ENCODE peak calls at places on chromosome 17, in five cellular contexts. One of them, this sample, is unnamed.

GRCh38 chr17:78422872-78423588 is 44.6 kb downstream of the PGS1 start:
- DNase-seq in pancreas: no peak
- DNase-seq in GM04503: no peak
- DNase-seq in iPS-NIHi11: no peak
- DNase-seq in heart right ventricle: no peak
- DNase-seq in this sample: no peak

GRCh38 chr17:6040473-6040872 is 29.7 kb upstream of the WSCD1 start:
- DNase-seq in heart right ventricle: no peak
- DNase-seq in GM04503: no peak
- DNase-seq in pancreas: no peak
- DNase-seq in iPS-NIHi11: no peak
- DNase-seq in this sample: no peak

GRCh38 chr17:32546031-32546444 is 59.2 kb downstream of the CDK5R1 start:
- DNase-seq in heart right ventricle: no peak
- DNase-seq in pancreas: no peak
- DNase-seq in GM04503: no peak
- DNase-seq in iPS-NIHi11: peak; percentile 72
- DNase-seq in this sample: no peak

GRCh38 chr17:35240861-35241260 is 2.0 kb upstream of the SLFN5 start:
- DNase-seq in pancreas: no peak
- DNase-seq in GM04503: no peak
- DNase-seq in heart right ventricle: no peak
- DNase-seq in iPS-NIHi11: no peak
- DNase-seq in this sample: no peak

GRCh38 chr17:16158721-16159120 is 56.6 kb downstream of the NCOR1 start:
- DNase-seq in pancreas: no peak
- DNase-seq in heart right ventricle: no peak
- DNase-seq in GM04503: no peak
- DNase-seq in iPS-NIHi11: no peak
- DNase-seq in this sample: no peak

GRCh38 chr17:39400547-39401411 is 647 bp downstream of the FBXL20 start:
- DNase-seq in heart right ventricle: peak; percentile 30
- DNase-seq in GM04503: no peak
- DNase-seq in pancreas: no peak
- DNase-seq in iPS-NIHi11: no peak
- DNase-seq in this sample: no peak

GRCh38 chr17:16488572-16488997 is 3.4 kb downstream of the LRRC75A start:
- DNase-seq in iPS-NIHi11: no peak
- DNase-seq in pancreas: peak; percentile 48
- DNase-seq in GM04503: no peak
- DNase-seq in heart right ventricle: no peak
- DNase-seq in this sample: no peak

GRCh38 chr17:83073389-83074063 is 5.9 kb upstream of the METRNL start:
- DNase-seq in heart right ventricle: no peak
- DNase-seq in GM04503: no peak
- DNase-seq in pancreas: peak; percentile 44
- DNase-seq in iPS-NIHi11: no peak
- DNase-seq in this sample: peak; percentile 59

GRCh38 chr17:50557265-50558029 is 3.1 kb upstream of the CACNA1G start:
- DNase-seq in iPS-NIHi11: no peak
- DNase-seq in pancreas: no peak
- DNase-seq in GM04503: no peak
- DNase-seq in heart right ventricle: no peak
- DNase-seq in this sample: no peak

GRCh38 chr17:72588961-72589360 is 468.1 kb downstream of the SOX9 start:
- DNase-seq in iPS-NIHi11: peak; percentile 53
- DNase-seq in heart right ventricle: no peak
- DNase-seq in GM04503: no peak
- DNase-seq in pancreas: peak; percentile 80
- DNase-seq in this sample: peak; percentile 23

GRCh38 chr17:61551255-61551742 is 39.7 kb downstream of the NACA2 start:
- DNase-seq in iPS-NIHi11: peak; percentile 54
- DNase-seq in GM04503: peak; percentile 8
- DNase-seq in pancreas: no peak
- DNase-seq in heart right ventricle: no peak
- DNase-seq in this sample: peak; percentile 57

GRCh38 chr17:41651625-41652460 is 27.5 kb upstream of the KRT17 start:
- DNase-seq in heart right ventricle: no peak
- DNase-seq in iPS-NIHi11: no peak
- DNase-seq in GM04503: no peak
- DNase-seq in pancreas: peak; percentile 80
- DNase-seq in this sample: no peak

GRCh38 chr17:79080761-79081290 is 6.2 kb downstream of the ENGASE start:
- DNase-seq in pancreas: no peak
- DNase-seq in GM04503: no peak
- DNase-seq in iPS-NIHi11: no peak
- DNase-seq in heart right ventricle: no peak
- DNase-seq in this sample: no peak

GRCh38 chr17:17156511-17156910 is 49.6 kb downstream of the PLD6 start:
- DNase-seq in iPS-NIHi11: no peak
- DNase-seq in GM04503: no peak
- DNase-seq in heart right ventricle: no peak
- DNase-seq in pancreas: no peak
- DNase-seq in this sample: peak; percentile 82

GRCh38 chr17:78391843-78392242 is 13.4 kb downstream of the PGS1 start:
- DNase-seq in pancreas: no peak
- DNase-seq in iPS-NIHi11: no peak
- DNase-seq in heart right ventricle: no peak
- DNase-seq in GM04503: no peak
- DNase-seq in this sample: peak; percentile 54

GRCh38 chr17:28327709-28328108 is 7.6 kb downstream of the IFT20 start:
- DNase-seq in iPS-NIHi11: no peak
- DNase-seq in GM04503: no peak
- DNase-seq in pancreas: no peak
- DNase-seq in heart right ventricle: no peak
- DNase-seq in this sample: peak; percentile 54

GRCh38 chr17:77779711-77780539 is 178.6 kb upstream of the TNRC6C start:
- DNase-seq in pancreas: peak; percentile 51
- DNase-seq in GM04503: no peak
- DNase-seq in heart right ventricle: peak; percentile 59
- DNase-seq in iPS-NIHi11: no peak
- DNase-seq in this sample: no peak

GRCh38 chr17:51050291-51051033 is 70.2 kb downstream of the SPAG9 start:
- DNase-seq in heart right ventricle: no peak
- DNase-seq in GM04503: no peak
- DNase-seq in iPS-NIHi11: no peak
- DNase-seq in pancreas: no peak
- DNase-seq in this sample: no peak

GRCh38 chr17:32673964-32674363 is 187.2 kb downstream of the CDK5R1 start:
- DNase-seq in GM04503: no peak
- DNase-seq in heart right ventricle: no peak
- DNase-seq in pancreas: no peak
- DNase-seq in iPS-NIHi11: no peak
- DNase-seq in this sample: no peak

GRCh38 chr17:348692-349425 is 3.7 kb downstream of the RPH3AL start:
- DNase-seq in pancreas: peak; percentile 80
- DNase-seq in iPS-NIHi11: no peak
- DNase-seq in GM04503: no peak
- DNase-seq in heart right ventricle: no peak
- DNase-seq in this sample: peak; percentile 13

GRCh38 chr17:67056746-67057490 is 12.6 kb downstream of the CACNG1 start:
- DNase-seq in heart right ventricle: no peak
- DNase-seq in GM04503: no peak
- DNase-seq in iPS-NIHi11: no peak
- DNase-seq in pancreas: no peak
- DNase-seq in this sample: no peak

GRCh38 chr17:35051579-35052239 is 11.8 kb downstream of the RFFL start:
- DNase-seq in iPS-NIHi11: no peak
- DNase-seq in GM04503: peak; percentile 9
- DNase-seq in heart right ventricle: no peak
- DNase-seq in pancreas: no peak
- DNase-seq in this sample: peak; percentile 20

GRCh38 chr17:10754109-10754508 is 24.3 kb upstream of the TMEM220 start:
- DNase-seq in pancreas: peak; percentile 59
- DNase-seq in heart right ventricle: peak; percentile 32
- DNase-seq in GM04503: no peak
- DNase-seq in iPS-NIHi11: peak; percentile 73
- DNase-seq in this sample: peak; percentile 41

GRCh38 chr17:55152236-55152635 is 112.5 kb upstream of the HLF start:
- DNase-seq in heart right ventricle: no peak
- DNase-seq in GM04503: no peak
- DNase-seq in iPS-NIHi11: no peak
- DNase-seq in pancreas: no peak
- DNase-seq in this sample: peak; percentile 22

GRCh38 chr17:65155622-65156021 is 18.5 kb downstream of the RGS9 start:
- DNase-seq in GM04503: no peak
- DNase-seq in pancreas: no peak
- DNase-seq in iPS-NIHi11: no peak
- DNase-seq in heart right ventricle: no peak
- DNase-seq in this sample: no peak

GRCh38 chr17:1486802-1487695 is 5.4 kb downstream of the MYO1C start:
- DNase-seq in pancreas: peak; percentile 79
- DNase-seq in iPS-NIHi11: peak; percentile 63
- DNase-seq in heart right ventricle: peak; percentile 77
- DNase-seq in GM04503: no peak
- DNase-seq in this sample: peak; percentile 53

GRCh38 chr17:65231662-65232335 is 94.6 kb downstream of the RGS9 start:
- DNase-seq in pancreas: no peak
- DNase-seq in GM04503: peak; percentile 76
- DNase-seq in heart right ventricle: no peak
- DNase-seq in iPS-NIHi11: peak; percentile 88
- DNase-seq in this sample: peak; percentile 83

GRCh38 chr17:74520790-74521480 is 10.3 kb downstream of the CD300LB start:
- DNase-seq in heart right ventricle: no peak
- DNase-seq in GM04503: no peak
- DNase-seq in pancreas: no peak
- DNase-seq in iPS-NIHi11: peak; percentile 5
- DNase-seq in this sample: peak; percentile 57

This sample was measured in fibroblast of mammary gland.